ENCODE peak calls at places on chromosomes 4 and X, in seven cellular contexts. F is OCI-LY7; J is CD8-positive, alpha-beta T cell; H is AG09309; P is right lobe of liver; B is hepatocyte; A is CD4-positive, alpha-beta memory T cell. O is an unnamed sample.

GRCh38 chr4:10031663-10032590 is 10.6 kb upstream of the SLC2A9 start:
- DNase-seq in B (no peak), P (no peak), F (no peak), J (no peak), A (no peak), H (no peak), O (no peak)

GRCh38 chr4:169132561-169133305 is 122.7 kb upstream of the CBR4 start:
- DNase-seq in A (no peak), J (no peak), H (no peak), F (no peak), P (no peak), B (no peak), O (no peak)

GRCh38 chr4:57020467-57021101 is 41.9 kb downstream of the POLR2B start:
- DNase-seq in A (no peak), F (no peak), B (no peak), P (no peak), J (no peak), H (peak; percentile 77), O (no peak)

GRCh38 chr4:76212851-76213414 is 691 bp downstream of the SCARB2 start:
- DNase-seq in J (peak; percentile 70), B (no peak), F (no peak), P (no peak), A (peak; percentile 66), H (no peak), O (peak; percentile 73)

GRCh38 chr4:38334791-38335190 is 329.2 kb upstream of the KLF3 start:
- DNase-seq in P (no peak), A (no peak), J (no peak), B (no peak), F (no peak), H (no peak), O (no peak)

GRCh38 chr4:121072080-121072835 is at the start of gene NDNF:
- DNase-seq in F (no peak), B (peak; percentile 74), H (no peak), P (peak; percentile 43), J (peak; percentile 30), A (peak; percentile 37), O (no peak)

GRCh38 chrX:72621619-72622485 is 49.2 kb upstream of the HDAC8 start:
- DNase-seq in B (no peak), A (no peak), P (no peak), J (no peak), H (no peak), F (no peak), O (no peak)

GRCh38 chr4:161252520-161253141 is 911.2 kb downstream of the FSTL5 start:
- DNase-seq in J (no peak), B (peak; percentile 21), F (peak; percentile 26), H (no peak), P (no peak), A (no peak), O (peak; percentile 18)

GRCh38 chrX:74613350-74614192 is 853 bp downstream of the RLIM start:
- DNase-seq in H (no peak), F (peak; percentile 39), J (peak; percentile 19), P (no peak), A (no peak), B (peak; percentile 20), O (peak; percentile 30)

GRCh38 chrX:281166-281999 is at the start of gene PLCXD1:
- DNase-seq in A (no peak), P (peak; percentile 45), F (peak; percentile 84), B (peak; percentile 89), J (no peak), H (no peak), O (peak; percentile 21)

GRCh38 chr4:113636877-113637276 is 124.7 kb downstream of the CAMK2D start:
- DNase-seq in P (no peak), J (peak; percentile 45), H (no peak), F (peak; percentile 91), B (no peak), A (peak; percentile 65), O (peak; percentile 85)

GRCh38 chr4:87908341-87908740 is 67.2 kb upstream of the SPP1 start:
- DNase-seq in F (no peak), P (no peak), B (no peak), J (no peak), A (no peak), H (no peak), O (no peak)

GRCh38 chr4:136150046-136150445 is 1382.2 kb downstream of the PCDH18 start:
- DNase-seq in J (no peak), H (no peak), F (no peak), B (no peak), A (no peak), P (no peak), O (no peak)

GRCh38 chr4:78244691-78245485 is 187.8 kb downstream of the FRAS1 start:
- DNase-seq in A (no peak), J (no peak), H (no peak), B (peak; percentile 33), P (no peak), F (no peak), O (no peak)

GRCh38 chr4:42282081-42282901 is 115.0 kb upstream of the SHISA3 start:
- DNase-seq in A (peak; percentile 8), H (no peak), B (peak; percentile 93), J (no peak), F (peak; percentile 82), P (no peak), O (peak; percentile 64)

GRCh38 chr4:78543424-78544238 is 7.9 kb upstream of the ANXA3 start:
- DNase-seq in A (no peak), P (no peak), B (no peak), H (no peak), F (no peak), J (no peak), O (no peak)

GRCh38 chr4:124640037-124640730 is 72.3 kb downstream of the ANKRD50 start:
- DNase-seq in H (peak; percentile 20), A (no peak), B (no peak), P (no peak), F (no peak), J (no peak), O (no peak)

GRCh38 chr4:26839534-26839951 is 21.1 kb upstream of the STIM2 start:
- DNase-seq in A (no peak), B (no peak), J (no peak), H (peak; percentile 44), P (no peak), F (no peak), O (no peak)

GRCh38 chr4:153107246-153107645 is 97.0 kb upstream of the TRIM2 start:
- DNase-seq in F (no peak), P (no peak), H (no peak), A (no peak), B (no peak), J (no peak), O (no peak)

GRCh38 chr4:75769044-75769443 is 44.7 kb downstream of the USO1 start:
- DNase-seq in J (no peak), B (peak; percentile 8), P (no peak), F (no peak), A (no peak), H (peak; percentile 4), O (no peak)

GRCh38 chr4:156556326-156556725 is 415.3 kb downstream of the PDGFC start:
- DNase-seq in B (no peak), A (no peak), H (no peak), J (no peak), F (no peak), P (no peak), O (no peak)

GRCh38 chrX:57121162-57121741 is at the start of gene SPIN2B:
- DNase-seq in H (peak; percentile 23), F (peak; percentile 80), J (peak; percentile 84), B (peak; percentile 86), P (peak; percentile 83), A (peak; percentile 71), O (peak; percentile 87)

GRCh38 chrX:9670136-9670905 is 95.3 kb downstream of the GPR143 start:
- DNase-seq in H (no peak), F (no peak), B (no peak), J (no peak), P (no peak), A (no peak), O (no peak)

GRCh38 chrX:68571292-68572256 is 72.7 kb downstream of the YIPF6 start:
- DNase-seq in F (no peak), J (no peak), H (peak; percentile 28), A (no peak), B (peak; percentile 23), P (no peak), O (no peak)

GRCh38 chr4:141039156-141039555 is 94.1 kb downstream of the RNF150 start:
- DNase-seq in P (no peak), B (no peak), H (no peak), A (no peak), J (no peak), F (no peak), O (no peak)

GRCh38 chr4:174828845-174829701 is at the start of gene GLRA3:
- DNase-seq in B (peak; percentile 84), P (no peak), F (peak; percentile 97), J (no peak), H (no peak), A (no peak), O (peak; percentile 40)

GRCh38 chr4:25090516-25090915 is 59.8 kb upstream of the LGI2 start:
- DNase-seq in A (no peak), F (no peak), H (no peak), J (no peak), P (no peak), B (no peak), O (no peak)

DNA sequence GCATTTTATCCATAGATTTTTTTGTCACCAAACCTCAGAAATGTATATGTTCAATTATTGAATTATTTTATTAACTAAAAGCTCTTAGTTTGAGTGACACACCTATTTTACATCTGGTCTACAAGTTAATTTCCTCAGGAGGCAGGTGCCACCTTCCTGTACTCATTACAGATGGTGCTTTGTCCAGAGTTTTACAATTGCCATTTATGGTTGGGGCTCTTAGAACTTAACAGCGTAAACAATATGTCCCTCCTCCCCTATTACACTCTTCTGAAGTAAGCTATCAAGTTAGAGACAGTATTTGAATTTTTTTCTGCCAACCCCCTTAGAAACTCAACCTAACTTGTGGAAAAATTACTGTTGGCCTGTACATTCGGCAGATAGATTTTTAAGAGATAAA is 8.0 kb downstream of the CXXC4 start:
- DNase-seq in J (no peak), H (no peak), B (no peak), F (no peak), P (no peak), A (no peak), O (no peak)
- H3K4me3 ChIP-seq in J (no peak overlapping the region), H (no peak overlapping the region), B (no peak overlapping the region), F (no peak overlapping the region), P (no peak overlapping the region), A (no peak overlapping the region), O (no peak overlapping the region)

GRCh38 chr4:119939066-119939995 is 127.3 kb downstream of the MAD2L1 start:
- DNase-seq in P (no peak), F (no peak), H (no peak), A (no peak), B (no peak), J (no peak), O (no peak)
- H3K4me3 ChIP-seq in P (no peak overlapping the region), F (no peak overlapping the region), H (no peak overlapping the region), A (no peak overlapping the region), B (no peak overlapping the region), J (no peak overlapping the region), O (no peak overlapping the region)

DNA sequence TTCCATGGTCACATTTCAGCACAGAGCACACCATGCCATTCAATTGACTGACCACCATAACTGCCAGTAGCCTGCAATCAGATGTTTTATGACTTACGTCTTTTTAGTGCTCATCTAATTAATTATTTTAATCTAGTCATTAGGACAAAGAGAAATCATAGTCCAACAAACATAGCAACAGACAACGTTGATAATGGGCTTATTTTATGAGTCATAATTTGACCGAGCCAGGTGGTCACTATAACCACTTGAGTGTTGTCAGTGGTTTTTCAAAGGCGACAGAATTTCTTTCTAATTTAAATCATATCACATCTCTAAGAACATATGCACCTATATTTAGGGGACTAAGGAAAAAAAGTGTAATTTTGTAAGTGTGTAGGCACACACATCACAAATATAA is 1.9 kb downstream of the SEC24D start:
- DNase-seq in A (no peak), H (no peak), F (no peak), J (no peak), P (no peak), B (no peak), O (no peak)
- H3K4me3 ChIP-seq in A (no peak overlapping the region), H (peak overlapping the region; percentile 37), F (peak overlapping the region; percentile 97), J (no peak overlapping the region), P (peak overlapping the region; percentile 95), B (peak overlapping the region; percentile 84), O (no peak overlapping the region)

GRCh38 chr4:171812377-171813194 is 618 bp upstream of the GALNTL6 start:
- DNase-seq in H (no peak), B (peak; percentile 11), J (no peak), A (no peak), F (no peak), P (no peak), O (no peak)
- H3K4me3 ChIP-seq in H (no peak overlapping the region), B (peak overlapping the region; percentile 65), J (no peak overlapping the region), A (no peak overlapping the region), F (no peak overlapping the region), P (peak overlapping the region; percentile 25), O (no peak overlapping the region)

O was measured in Jurkat, Clone E6-1.